ENCODE peak calls at places on chromosome 2, in nine cellular contexts. One of them, this sample, is unnamed.

GRCh38 chr2:230582851-230583283 is 129.8 kb upstream of the CAB39 start:
- DNase-seq in breast epithelium: no peak
- DNase-seq in GM23248: no peak
- DNase-seq in ovary: no peak
- DNase-seq in cardiac muscle cell: no peak
- DNase-seq in sigmoid colon: no peak
- DNase-seq in CD8-positive, alpha-beta T cell: no peak
- DNase-seq in HepG2: no peak
- DNase-seq in IMR-90: peak; percentile 21
- DNase-seq in this sample: no peak

GRCh38 chr2:206225435-206226232 is 48.8 kb upstream of the ZDBF2 start:
- DNase-seq in breast epithelium: no peak
- DNase-seq in GM23248: no peak
- DNase-seq in ovary: no peak
- DNase-seq in cardiac muscle cell: no peak
- DNase-seq in sigmoid colon: no peak
- DNase-seq in CD8-positive, alpha-beta T cell: no peak
- DNase-seq in HepG2: no peak
- DNase-seq in IMR-90: no peak
- DNase-seq in this sample: no peak

GRCh38 chr2:11899264-11899818 is 152.9 kb downstream of the LPIN1 start:
- DNase-seq in breast epithelium: no peak
- DNase-seq in GM23248: peak; percentile 80
- DNase-seq in ovary: no peak
- DNase-seq in cardiac muscle cell: no peak
- DNase-seq in sigmoid colon: no peak
- DNase-seq in CD8-positive, alpha-beta T cell: no peak
- DNase-seq in HepG2: no peak
- DNase-seq in IMR-90: peak; percentile 63
- DNase-seq in this sample: no peak

GRCh38 chr2:11743531-11743815 is 3.0 kb upstream of the LPIN1 start:
- DNase-seq in breast epithelium: no peak
- DNase-seq in GM23248: no peak
- DNase-seq in ovary: no peak
- DNase-seq in cardiac muscle cell: no peak
- DNase-seq in sigmoid colon: no peak
- DNase-seq in CD8-positive, alpha-beta T cell: no peak
- DNase-seq in HepG2: no peak
- DNase-seq in IMR-90: no peak
- DNase-seq in this sample: no peak

GRCh38 chr2:190413421-190413820 is 5.3 kb downstream of the MFSD6 start:
- DNase-seq in breast epithelium: peak; percentile 74
- DNase-seq in GM23248: no peak
- DNase-seq in ovary: no peak
- DNase-seq in cardiac muscle cell: no peak
- DNase-seq in sigmoid colon: no peak
- DNase-seq in CD8-positive, alpha-beta T cell: no peak
- DNase-seq in HepG2: no peak
- DNase-seq in IMR-90: no peak
- DNase-seq in this sample: no peak

GRCh38 chr2:109499549-109499948 is 114.2 kb downstream of the SEPTIN10 start:
- DNase-seq in breast epithelium: no peak
- DNase-seq in GM23248: no peak
- DNase-seq in ovary: no peak
- DNase-seq in cardiac muscle cell: no peak
- DNase-seq in sigmoid colon: no peak
- DNase-seq in CD8-positive, alpha-beta T cell: no peak
- DNase-seq in HepG2: no peak
- DNase-seq in IMR-90: no peak
- DNase-seq in this sample: no peak

GRCh38 chr2:186687774-186688173 is 6.1 kb upstream of the FAM171B start:
- DNase-seq in breast epithelium: no peak
- DNase-seq in GM23248: no peak
- DNase-seq in ovary: no peak
- DNase-seq in cardiac muscle cell: no peak
- DNase-seq in sigmoid colon: no peak
- DNase-seq in CD8-positive, alpha-beta T cell: no peak
- DNase-seq in HepG2: no peak
- DNase-seq in IMR-90: peak; percentile 90
- DNase-seq in this sample: no peak

GRCh38 chr2:31191931-31192330 is 25.4 kb downstream of the CAPN14 start:
- DNase-seq in breast epithelium: no peak
- DNase-seq in GM23248: no peak
- DNase-seq in ovary: no peak
- DNase-seq in cardiac muscle cell: no peak
- DNase-seq in sigmoid colon: no peak
- DNase-seq in CD8-positive, alpha-beta T cell: no peak
- DNase-seq in HepG2: no peak
- DNase-seq in IMR-90: no peak
- DNase-seq in this sample: no peak

GRCh38 chr2:158676295-158676694 is 118.8 kb upstream of the DAPL1 start:
- DNase-seq in breast epithelium: no peak
- DNase-seq in GM23248: no peak
- DNase-seq in ovary: no peak
- DNase-seq in cardiac muscle cell: no peak
- DNase-seq in sigmoid colon: no peak
- DNase-seq in CD8-positive, alpha-beta T cell: no peak
- DNase-seq in HepG2: no peak
- DNase-seq in IMR-90: no peak
- DNase-seq in this sample: no peak

GRCh38 chr2:187509667-187510417 is 44.4 kb downstream of the TFPI start:
- DNase-seq in breast epithelium: no peak
- DNase-seq in GM23248: no peak
- DNase-seq in ovary: no peak
- DNase-seq in cardiac muscle cell: no peak
- DNase-seq in sigmoid colon: no peak
- DNase-seq in CD8-positive, alpha-beta T cell: no peak
- DNase-seq in HepG2: peak; percentile 99
- DNase-seq in IMR-90: no peak
- DNase-seq in this sample: no peak

GRCh38 chr2:99374747-99375146 is 37.6 kb downstream of the EIF5B start:
- DNase-seq in breast epithelium: no peak
- DNase-seq in GM23248: no peak
- DNase-seq in ovary: no peak
- DNase-seq in cardiac muscle cell: no peak
- DNase-seq in sigmoid colon: no peak
- DNase-seq in CD8-positive, alpha-beta T cell: no peak
- DNase-seq in HepG2: no peak
- DNase-seq in IMR-90: no peak
- DNase-seq in this sample: no peak

GRCh38 chr2:99377879-99378278 is 40.7 kb downstream of the EIF5B start:
- DNase-seq in breast epithelium: no peak
- DNase-seq in GM23248: no peak
- DNase-seq in ovary: no peak
- DNase-seq in cardiac muscle cell: no peak
- DNase-seq in sigmoid colon: no peak
- DNase-seq in CD8-positive, alpha-beta T cell: no peak
- DNase-seq in HepG2: no peak
- DNase-seq in IMR-90: no peak
- DNase-seq in this sample: no peak

GRCh38 chr2:99376254-99376864 is 39.2 kb downstream of the EIF5B start:
- DNase-seq in breast epithelium: no peak
- DNase-seq in GM23248: no peak
- DNase-seq in ovary: no peak
- DNase-seq in cardiac muscle cell: no peak
- DNase-seq in sigmoid colon: no peak
- DNase-seq in CD8-positive, alpha-beta T cell: no peak
- DNase-seq in HepG2: no peak
- DNase-seq in IMR-90: no peak
- DNase-seq in this sample: no peak

DNA sequence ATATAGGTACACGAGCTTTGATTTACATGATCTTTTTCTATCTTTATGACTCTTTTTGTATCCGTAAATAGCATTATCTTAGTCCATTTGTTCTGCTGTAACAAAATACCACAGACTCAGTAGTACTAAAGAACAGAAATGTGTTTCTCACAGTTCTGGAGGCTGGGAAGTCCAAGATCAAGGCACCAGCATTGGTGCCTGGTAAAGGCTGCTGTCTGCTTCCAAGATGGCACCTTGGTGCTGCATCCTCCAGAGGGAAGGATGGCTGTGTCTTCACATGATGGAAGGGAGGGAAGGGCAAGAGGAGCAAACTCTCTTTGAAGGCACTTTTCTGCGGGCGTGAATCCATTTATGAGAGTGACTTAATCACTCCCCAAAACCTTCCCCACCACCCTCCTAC is 36.0 kb downstream of the EIF5B start:
- DNase-seq in breast epithelium: no peak
- DNase-seq in GM23248: no peak
- DNase-seq in ovary: no peak
- DNase-seq in cardiac muscle cell: no peak
- DNase-seq in sigmoid colon: no peak
- DNase-seq in CD8-positive, alpha-beta T cell: no peak
- DNase-seq in HepG2: no peak
- DNase-seq in IMR-90: no peak
- DNase-seq in this sample: no peak
- H3K36me3 ChIP-seq in breast epithelium: peaks cover 11% of the 10 kb centered on the region
- H3K36me3 ChIP-seq in GM23248: peaks cover 79% of the 10 kb centered on the region
- H3K36me3 ChIP-seq in ovary: no peaks in the 10 kb centered on the region
- H3K36me3 ChIP-seq in cardiac muscle cell: peaks cover 64% of the 10 kb centered on the region
- H3K36me3 ChIP-seq in sigmoid colon: peaks cover 14% of the 10 kb centered on the region
- H3K36me3 ChIP-seq in CD8-positive, alpha-beta T cell: peaks cover 31% of the 10 kb centered on the region
- H3K36me3 ChIP-seq in HepG2: peaks cover 79% of the 10 kb centered on the region
- H3K36me3 ChIP-seq in IMR-90: peaks cover 31% of the 10 kb centered on the region
- H3K36me3 ChIP-seq in this sample: peaks cover 78% of the 10 kb centered on the region

GRCh38 chr2:19614066-19614465 is 255.6 kb upstream of the OSR1 start:
- DNase-seq in breast epithelium: no peak
- DNase-seq in GM23248: peak; percentile 80
- DNase-seq in ovary: no peak
- DNase-seq in cardiac muscle cell: no peak
- DNase-seq in sigmoid colon: no peak
- DNase-seq in CD8-positive, alpha-beta T cell: no peak
- DNase-seq in HepG2: no peak
- DNase-seq in IMR-90: peak; percentile 16
- DNase-seq in this sample: no peak

GRCh38 chr2:19609266-19609665 is 250.8 kb upstream of the OSR1 start:
- DNase-seq in breast epithelium: no peak
- DNase-seq in GM23248: peak; percentile 14
- DNase-seq in ovary: no peak
- DNase-seq in cardiac muscle cell: no peak
- DNase-seq in sigmoid colon: no peak
- DNase-seq in CD8-positive, alpha-beta T cell: no peak
- DNase-seq in HepG2: peak; percentile 10
- DNase-seq in IMR-90: peak; percentile 13
- DNase-seq in this sample: no peak

GRCh38 chr2:19607400-19607799 is 249.0 kb upstream of the OSR1 start:
- DNase-seq in breast epithelium: no peak
- DNase-seq in GM23248: peak; percentile 35
- DNase-seq in ovary: no peak
- DNase-seq in cardiac muscle cell: no peak
- DNase-seq in sigmoid colon: no peak
- DNase-seq in CD8-positive, alpha-beta T cell: no peak
- DNase-seq in HepG2: no peak
- DNase-seq in IMR-90: peak; percentile 63
- DNase-seq in this sample: no peak

GRCh38 chr2:19607931-19608762 is 249.7 kb upstream of the OSR1 start:
- DNase-seq in breast epithelium: no peak
- DNase-seq in GM23248: peak; percentile 89
- DNase-seq in ovary: no peak
- DNase-seq in cardiac muscle cell: no peak
- DNase-seq in sigmoid colon: no peak
- DNase-seq in CD8-positive, alpha-beta T cell: no peak
- DNase-seq in HepG2: no peak
- DNase-seq in IMR-90: peak; percentile 93
- DNase-seq in this sample: no peak

DNA sequence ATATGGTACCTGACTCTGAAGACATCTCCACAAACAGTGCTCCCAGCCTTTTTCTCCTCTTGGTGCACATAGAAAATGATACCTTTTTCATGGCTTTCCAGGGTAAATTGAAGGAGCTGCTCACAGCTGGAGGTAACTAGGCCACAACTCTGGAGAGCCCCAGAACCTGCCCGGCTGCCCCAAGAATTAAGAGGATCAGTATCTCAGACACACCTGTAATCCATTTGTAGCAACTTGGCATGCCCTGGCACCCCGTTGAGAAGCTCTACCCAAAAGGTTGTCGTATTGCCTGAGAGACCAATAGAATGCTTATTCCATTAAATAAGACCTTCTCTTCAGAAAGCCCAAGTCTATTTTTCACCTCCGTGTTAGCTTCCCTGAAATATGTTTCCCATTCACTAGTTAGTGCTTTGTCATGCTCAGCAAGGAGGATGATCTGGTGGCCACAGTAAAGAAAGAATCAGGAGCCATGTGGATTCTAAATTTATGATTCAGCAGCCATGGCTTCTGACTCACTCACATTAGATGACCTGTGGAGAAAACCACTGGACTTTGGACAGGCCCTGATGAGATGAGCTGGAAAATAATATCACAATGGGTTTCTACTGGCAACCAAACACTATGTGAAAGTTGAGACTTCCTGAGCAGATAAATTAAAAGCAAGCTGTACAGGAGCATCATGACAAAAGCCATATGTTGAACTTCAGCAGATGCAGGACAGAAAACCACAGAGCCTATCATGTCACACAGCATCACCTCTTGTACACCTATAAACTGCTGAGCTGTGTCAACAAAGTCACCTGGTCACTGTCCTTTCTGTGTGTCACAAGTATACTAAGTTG is 253.3 kb upstream of the OSR1 start:
- DNase-seq in breast epithelium: no peak
- DNase-seq in GM23248: peak; percentile 98
- DNase-seq in ovary: no peak
- DNase-seq in cardiac muscle cell: no peak
- DNase-seq in sigmoid colon: no peak
- DNase-seq in CD8-positive, alpha-beta T cell: no peak
- DNase-seq in HepG2: peak; percentile 88
- DNase-seq in IMR-90: peak; percentile 98
- DNase-seq in this sample: no peak
- H3K4me1 ChIP-seq in breast epithelium: no peaks in the 10 kb centered on the region
- H3K4me1 ChIP-seq in GM23248: peaks cover 58% of the 10 kb centered on the region
- H3K4me1 ChIP-seq in ovary: no peaks in the 10 kb centered on the region
- H3K4me1 ChIP-seq in cardiac muscle cell: no peaks in the 10 kb centered on the region
- H3K4me1 ChIP-seq in sigmoid colon: no peaks in the 10 kb centered on the region
- H3K4me1 ChIP-seq in CD8-positive, alpha-beta T cell: no peaks in the 10 kb centered on the region
- H3K4me1 ChIP-seq in HepG2: peaks cover 14% of the 10 kb centered on the region
- H3K4me1 ChIP-seq in IMR-90: peaks cover 17% of the 10 kb centered on the region
- H3K4me1 ChIP-seq in this sample: no peaks in the 10 kb centered on the region

GRCh38 chr2:58428286-58428552 is 187.1 kb upstream of the FANCL start:
- DNase-seq in breast epithelium: no peak
- DNase-seq in GM23248: peak; percentile 45
- DNase-seq in ovary: no peak
- DNase-seq in cardiac muscle cell: no peak
- DNase-seq in sigmoid colon: no peak
- DNase-seq in CD8-positive, alpha-beta T cell: no peak
- DNase-seq in HepG2: no peak
- DNase-seq in IMR-90: no peak
- DNase-seq in this sample: peak; percentile 57
- H3K27me3 ChIP-seq in breast epithelium: no peaks in the 10 kb centered on the region
- H3K27me3 ChIP-seq in GM23248: peaks cover 23% of the 10 kb centered on the region
- H3K27me3 ChIP-seq in ovary: no peaks in the 10 kb centered on the region
- H3K27me3 ChIP-seq in cardiac muscle cell: no peaks in the 10 kb centered on the region
- H3K27me3 ChIP-seq in sigmoid colon: no peaks in the 10 kb centered on the region
- H3K27me3 ChIP-seq in CD8-positive, alpha-beta T cell: no peaks in the 10 kb centered on the region
- H3K27me3 ChIP-seq in HepG2: no peaks in the 10 kb centered on the region
- H3K27me3 ChIP-seq in IMR-90: peaks cover 7% of the 10 kb centered on the region
- H3K27me3 ChIP-seq in this sample: peaks cover 5% of the 10 kb centered on the region

DNA sequence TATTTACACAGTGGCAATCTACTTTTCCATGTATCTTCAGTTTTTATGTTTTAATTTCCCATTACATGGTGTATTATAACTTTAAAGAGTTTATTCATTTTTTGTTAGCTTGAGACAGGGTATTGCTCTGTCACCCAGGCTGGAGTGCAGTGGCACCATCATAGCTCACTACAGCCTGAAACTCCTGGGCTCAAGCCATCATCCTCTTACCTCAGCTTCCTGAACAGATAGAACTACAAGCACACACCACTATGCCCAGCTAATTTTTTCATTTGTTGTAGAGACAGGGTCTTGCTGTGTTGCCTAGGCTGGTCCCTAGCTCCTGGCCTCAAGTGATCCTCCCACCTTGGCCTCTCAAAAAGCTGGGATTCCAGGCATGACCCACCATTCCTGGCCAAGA is 66.8 kb downstream of the COA5 start:
- DNase-seq in breast epithelium: no peak
- DNase-seq in GM23248: no peak
- DNase-seq in ovary: no peak
- DNase-seq in cardiac muscle cell: no peak
- DNase-seq in sigmoid colon: no peak
- DNase-seq in CD8-positive, alpha-beta T cell: no peak
- DNase-seq in HepG2: no peak
- DNase-seq in IMR-90: no peak
- DNase-seq in this sample: no peak
- H3K36me3 ChIP-seq in breast epithelium: no peaks in the 10 kb centered on the region
- H3K36me3 ChIP-seq in GM23248: peaks cover 8% of the 10 kb centered on the region
- H3K36me3 ChIP-seq in ovary: no peaks in the 10 kb centered on the region
- H3K36me3 ChIP-seq in cardiac muscle cell: peaks cover 14% of the 10 kb centered on the region
- H3K36me3 ChIP-seq in sigmoid colon: peaks cover 9% of the 10 kb centered on the region
- H3K36me3 ChIP-seq in CD8-positive, alpha-beta T cell: peaks cover 74% of the 10 kb centered on the region
- H3K36me3 ChIP-seq in HepG2: peaks cover 36% of the 10 kb centered on the region
- H3K36me3 ChIP-seq in IMR-90: peaks cover 26% of the 10 kb centered on the region
- H3K36me3 ChIP-seq in this sample: peaks cover 22% of the 10 kb centered on the region